ENCODE peak calls at places on chromosomes 3 and 15, in four cellular contexts. One of them, this sample, is unnamed.

GRCh38 chr3:111069974-111070751 is 1.5 kb upstream of the NECTIN3 start:
- DNase-seq in GM12878: no peak
- DNase-seq in HepG2: no peak
- DNase-seq in K562: no peak
- DNase-seq in this sample: peak

GRCh38 chr3:148090156-148090555 is 607.5 kb upstream of the AGTR1 start:
- DNase-seq in K562: no peak
- DNase-seq in HepG2: no peak
- DNase-seq in GM12878: no peak
- DNase-seq in this sample: no peak

GRCh38 chr3:194928831-194929594 is 243.3 kb downstream of the FAM43A start:
- DNase-seq in K562: peak
- DNase-seq in GM12878: no peak
- DNase-seq in HepG2: no peak
- DNase-seq in this sample: no peak

GRCh38 chr3:123765475-123766166 is 118.5 kb downstream of the MYLK start:
- DNase-seq in K562: no peak
- DNase-seq in HepG2: peak
- DNase-seq in GM12878: no peak
- DNase-seq in this sample: no peak

GRCh38 chr3:13233487-13234154 is 160.4 kb upstream of the IQSEC1 start:
- DNase-seq in K562: no peak
- DNase-seq in HepG2: no peak
- DNase-seq in GM12878: no peak
- DNase-seq in this sample: peak

GRCh38 chr15:78325092-78325843 is 14.9 kb upstream of the CRABP1 start:
- DNase-seq in GM12878: no peak
- DNase-seq in HepG2: no peak
- DNase-seq in K562: no peak
- DNase-seq in this sample: no peak

GRCh38 chr3:191484461-191484860 is 23.5 kb downstream of the PYDC2 start:
- DNase-seq in K562: no peak
- DNase-seq in HepG2: no peak
- DNase-seq in GM12878: no peak
- DNase-seq in this sample: no peak

GRCh38 chr15:28878209-28878608 is 7.6 kb upstream of the APBA2 start:
- DNase-seq in GM12878: no peak
- DNase-seq in HepG2: no peak
- DNase-seq in K562: no peak
- DNase-seq in this sample: no peak

GRCh38 chr3:186588619-186589018 is 18.1 kb downstream of the DNAJB11 start:
- DNase-seq in GM12878: no peak
- DNase-seq in HepG2: no peak
- DNase-seq in K562: peak
- DNase-seq in this sample: no peak

GRCh38 chr3:155391104-155391503 is 97.6 kb upstream of the STRIT1 start:
- DNase-seq in K562: no peak
- DNase-seq in HepG2: no peak
- DNase-seq in GM12878: no peak
- DNase-seq in this sample: peak

GRCh38 chr3:17355591-17355990 is 386.8 kb downstream of the TBC1D5 start:
- DNase-seq in HepG2: no peak
- DNase-seq in GM12878: no peak
- DNase-seq in K562: no peak
- DNase-seq in this sample: no peak

GRCh38 chr3:4738737-4739274 is 240.4 kb upstream of the BHLHE40 start:
- DNase-seq in K562: peak
- DNase-seq in GM12878: no peak
- DNase-seq in HepG2: no peak
- DNase-seq in this sample: no peak

GRCh38 chr3:145898487-145898886 is 262.5 kb downstream of the PLOD2 start:
- DNase-seq in HepG2: no peak
- DNase-seq in GM12878: no peak
- DNase-seq in K562: no peak
- DNase-seq in this sample: no peak

GRCh38 chr3:23671901-23672589 is 133.7 kb upstream of the UBE2E1 start:
- DNase-seq in HepG2: no peak
- DNase-seq in GM12878: no peak
- DNase-seq in K562: no peak
- DNase-seq in this sample: no peak

GRCh38 chr15:66007663-66008262 is 138.5 kb downstream of the RAB11A start:
- DNase-seq in HepG2: no peak
- DNase-seq in K562: no peak
- DNase-seq in GM12878: peak
- DNase-seq in this sample: no peak

GRCh38 chr3:4904801-4905695 is 74.2 kb upstream of the BHLHE40 start:
- DNase-seq in GM12878: no peak
- DNase-seq in K562: no peak
- DNase-seq in HepG2: no peak
- DNase-seq in this sample: no peak

GRCh38 chr3:145648396-145648795 is 512.6 kb downstream of the PLOD2 start:
- DNase-seq in HepG2: no peak
- DNase-seq in GM12878: no peak
- DNase-seq in K562: no peak
- DNase-seq in this sample: no peak

GRCh38 chr3:41881233-41881821 is 80.6 kb downstream of the ULK4 start:
- DNase-seq in GM12878: no peak
- DNase-seq in K562: peak
- DNase-seq in HepG2: peak
- DNase-seq in this sample: peak

GRCh38 chr3:9932535-9932842 is 1.1 kb upstream of the CRELD1 start:
- DNase-seq in GM12878: no peak
- DNase-seq in HepG2: no peak
- DNase-seq in K562: no peak
- DNase-seq in this sample: no peak

GRCh38 chr3:133448478-133449122 is 48.7 kb downstream of the BFSP2 start:
- DNase-seq in K562: no peak
- DNase-seq in HepG2: no peak
- DNase-seq in GM12878: peak
- DNase-seq in this sample: no peak

GRCh38 chr3:129793356-129793755 is 100.2 kb downstream of the TMCC1 start:
- DNase-seq in HepG2: peak
- DNase-seq in GM12878: no peak
- DNase-seq in K562: no peak
- DNase-seq in this sample: no peak

GRCh38 chr15:93182806-93183205 is 93.8 kb upstream of the RGMA start:
- DNase-seq in K562: no peak
- DNase-seq in GM12878: no peak
- DNase-seq in HepG2: no peak
- DNase-seq in this sample: no peak

GRCh38 chr15:100001405-100001804 is 268.2 kb upstream of the LYSMD4 start:
- DNase-seq in K562: no peak
- DNase-seq in GM12878: no peak
- DNase-seq in HepG2: no peak
- DNase-seq in this sample: no peak

GRCh38 chr3:112043621-112044201 is 9.2 kb downstream of the TMPRSS7 start:
- DNase-seq in GM12878: peak
- DNase-seq in K562: peak
- DNase-seq in HepG2: peak
- DNase-seq in this sample: peak

GRCh38 chr15:51672100-51672731 is 9.1 kb upstream of the SCG3 start:
- DNase-seq in HepG2: no peak
- DNase-seq in GM12878: no peak
- DNase-seq in K562: peak
- DNase-seq in this sample: no peak

GRCh38 chr15:32683231-32683630 is 34.6 kb upstream of the GREM1 start:
- DNase-seq in HepG2: no peak
- DNase-seq in GM12878: no peak
- DNase-seq in K562: no peak
- DNase-seq in this sample: no peak

GRCh38 chr15:33545866-33546265 is 235.1 kb downstream of the RYR3 start:
- DNase-seq in GM12878: no peak
- DNase-seq in K562: no peak
- DNase-seq in HepG2: no peak
- DNase-seq in this sample: no peak

GRCh38 chr15:91853501-91853967 is at the start of gene SLCO3A1:
- DNase-seq in HepG2: no peak
- DNase-seq in GM12878: no peak
- DNase-seq in K562: no peak
- DNase-seq in this sample: peak

GRCh38 chr3:194276768-194277546 is 74.2 kb downstream of the CPN2 start:
- DNase-seq in GM12878: no peak
- DNase-seq in HepG2: no peak
- DNase-seq in K562: no peak
- DNase-seq in this sample: no peak

GRCh38 chr3:197368821-197369220 is 70.4 kb upstream of the DLG1 start:
- DNase-seq in K562: no peak
- DNase-seq in GM12878: no peak
- DNase-seq in HepG2: no peak
- DNase-seq in this sample: no peak

GRCh38 chr3:72960812-72961518 is 35.6 kb upstream of the PPP4R2 start:
- DNase-seq in GM12878: no peak
- DNase-seq in HepG2: peak
- DNase-seq in K562: no peak
- DNase-seq in this sample: no peak

GRCh38 chr3:156513619-156514018 is 41.3 kb downstream of the SSR3 start:
- DNase-seq in K562: no peak
- DNase-seq in HepG2: peak
- DNase-seq in GM12878: no peak
- DNase-seq in this sample: no peak

GRCh38 chr3:54443572-54444161 is 321.3 kb downstream of the CACNA2D3 start:
- DNase-seq in HepG2: peak
- DNase-seq in K562: no peak
- DNase-seq in GM12878: no peak
- DNase-seq in this sample: no peak

GRCh38 chr3:64575211-64575844 is 112.5 kb downstream of the ADAMTS9 start:
- DNase-seq in GM12878: no peak
- DNase-seq in K562: peak
- DNase-seq in HepG2: peak
- DNase-seq in this sample: peak

GRCh38 chr3:73727117-73727802 is 102.5 kb upstream of the PDZRN3 start:
- DNase-seq in GM12878: no peak
- DNase-seq in K562: no peak
- DNase-seq in HepG2: no peak
- DNase-seq in this sample: no peak

DNA sequence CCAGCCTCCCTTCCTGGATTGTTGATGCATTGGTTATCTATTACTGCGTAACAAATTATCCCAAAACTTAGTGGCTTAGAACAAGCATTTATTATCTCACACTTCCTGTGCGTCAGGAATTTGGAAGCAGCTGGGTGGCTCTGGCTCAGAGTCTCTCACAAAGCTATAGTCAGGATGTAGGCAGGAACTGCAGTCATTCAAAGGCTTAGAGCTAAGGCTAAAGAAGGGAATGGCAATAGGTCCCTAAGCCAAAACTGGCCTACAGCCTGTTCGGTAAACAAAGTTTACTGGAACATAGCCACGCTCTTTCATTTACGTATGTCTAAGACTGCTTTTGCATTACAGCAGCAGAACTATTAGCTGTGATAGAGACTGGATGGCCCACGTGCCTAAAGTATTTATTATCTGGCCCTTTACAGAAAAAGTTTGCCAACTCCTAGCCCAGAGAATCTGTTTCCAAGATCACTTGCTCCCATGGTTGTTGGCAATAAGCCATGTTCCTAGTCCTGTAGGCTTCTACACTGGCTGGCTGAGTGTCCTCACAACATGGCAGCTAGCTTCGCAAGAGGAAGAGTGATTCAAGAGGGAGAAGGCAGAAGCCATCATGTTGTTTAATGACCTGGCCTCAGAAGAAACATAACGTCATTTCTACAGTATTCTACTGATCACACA is 132.4 kb downstream of the SNRK start:
- DNase-seq in HepG2: peak
- DNase-seq in GM12878: no peak
- DNase-seq in K562: no peak
- DNase-seq in this sample: no peak
- TF ChIP-seq ZBTB33 in HepG2: no peak
- TF ChIP-seq ZBTB33 in GM12878: no peak
- TF ChIP-seq ZBTB33 in K562: no peak
- TF ChIP-seq ZBTB33 in this sample: no peak

GRCh38 chr3:32113566-32113965 is 7.1 kb downstream of the GPD1L start:
- DNase-seq in K562: no peak
- DNase-seq in HepG2: no peak
- DNase-seq in GM12878: no peak
- DNase-seq in this sample: no peak
- TF ChIP-seq NFIC in K562: no peak
- TF ChIP-seq NFIC in HepG2: no peak
- TF ChIP-seq NFIC in GM12878: no peak
- TF ChIP-seq NFIC in this sample: no peak

GRCh38 chr3:105997800-105998526 is 129.2 kb upstream of the CBLB start:
- DNase-seq in GM12878: no peak
- DNase-seq in HepG2: no peak
- DNase-seq in K562: no peak
- DNase-seq in this sample: no peak
- TF ChIP-seq FOXM1 in GM12878: no peak
- TF ChIP-seq FOXM1 in HepG2: no peak
- TF ChIP-seq FOXM1 in K562: no peak
- TF ChIP-seq FOXM1 in this sample: no peak

DNA sequence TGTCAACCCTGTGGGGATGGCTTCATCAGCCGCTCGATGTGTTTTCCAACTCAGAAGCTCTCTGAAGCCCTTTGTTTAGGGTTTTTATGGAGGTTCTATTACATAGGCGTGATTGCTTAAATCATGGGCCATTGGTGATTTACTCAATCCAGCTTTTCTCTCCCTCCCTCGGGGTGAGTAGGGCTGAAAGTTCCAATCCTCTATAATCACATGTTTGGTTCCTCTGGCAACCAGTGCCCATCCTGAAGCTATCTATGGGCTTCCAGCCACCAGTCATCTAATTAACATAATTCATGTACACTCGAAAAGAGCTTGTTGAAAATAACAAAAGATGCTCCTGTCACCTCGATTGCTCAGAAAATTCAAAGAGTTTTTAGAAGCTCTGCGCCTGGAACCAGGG is 51.6 kb downstream of the GATM start:
- DNase-seq in K562: no peak
- DNase-seq in HepG2: no peak
- DNase-seq in GM12878: no peak
- DNase-seq in this sample: no peak
- TF ChIP-seq ZBTB33 in K562: no peak
- TF ChIP-seq ZBTB33 in HepG2: no peak
- TF ChIP-seq ZBTB33 in GM12878: no peak
- TF ChIP-seq ZBTB33 in this sample: no peak

GRCh38 chr3:126773783-126774182 is 69.7 kb downstream of the CHCHD6 start:
- DNase-seq in GM12878: no peak
- DNase-seq in K562: no peak
- DNase-seq in HepG2: no peak
- DNase-seq in this sample: no peak

GRCh38 chr3:126770096-126770495 is 66.1 kb downstream of the CHCHD6 start:
- DNase-seq in HepG2: no peak
- DNase-seq in K562: no peak
- DNase-seq in GM12878: no peak
- DNase-seq in this sample: no peak

GRCh38 chr3:126777366-126777765 is 73.3 kb downstream of the CHCHD6 start:
- DNase-seq in HepG2: no peak
- DNase-seq in GM12878: no peak
- DNase-seq in K562: peak
- DNase-seq in this sample: no peak

GRCh38 chr3:126768903-126769302 is 64.9 kb downstream of the CHCHD6 start:
- DNase-seq in K562: no peak
- DNase-seq in HepG2: no peak
- DNase-seq in GM12878: no peak
- DNase-seq in this sample: no peak

GRCh38 chr3:126773167-126773566 is 69.1 kb downstream of the CHCHD6 start:
- DNase-seq in K562: no peak
- DNase-seq in HepG2: no peak
- DNase-seq in GM12878: no peak
- DNase-seq in this sample: no peak
- TF ChIP-seq NFIC in K562: no peak
- TF ChIP-seq NFIC in HepG2: no peak
- TF ChIP-seq NFIC in GM12878: no peak
- TF ChIP-seq NFIC in this sample: no peak

GRCh38 chr15:70602834-70603560 is 160.4 kb downstream of the UACA start:
- DNase-seq in HepG2: no peak
- DNase-seq in GM12878: no peak
- DNase-seq in K562: no peak
- DNase-seq in this sample: no peak
- TF ChIP-seq FOXM1 in HepG2: no peak
- TF ChIP-seq FOXM1 in GM12878: no peak
- TF ChIP-seq FOXM1 in K562: no peak
- TF ChIP-seq FOXM1 in this sample: no peak

This sample was measured in SK-N-SH.